ENCODE peak calls at places on chromosomes 11 and 22, in seven cellular contexts. O is GM23338, R is cardiac muscle cell, L is astrocyte, H is SJSA1, G is adrenal gland, P is A549. I is an unnamed sample.
A peak's percentile ranks its signal among the peaks of the same experiment; 100 is the strongest.

GRCh38 chr11:68749501-68750196 is 1.7 kb downstream of the TESMIN start:
- DNase-seq in H (no peak), G (no peak), P (no peak), L (peak; percentile 32), R (peak; percentile 20), O (peak; percentile 50), I (no peak)

GRCh38 chr11:79028214-79028613 is 412.6 kb downstream of the TENM4 start:
- DNase-seq in R (no peak), O (no peak), H (no peak), P (no peak), L (no peak), G (no peak), I (no peak)

GRCh38 chr11:7251836-7252682 is at the start of gene SYT9:
- DNase-seq in R (peak; percentile 34), P (peak; percentile 21), H (peak; percentile 33), O (peak; percentile 89), L (peak; percentile 3), G (peak; percentile 69), I (peak; percentile 65)

GRCh38 chr11:88281317-88281712 is 56.2 kb downstream of the CTSC start:
- DNase-seq in P (peak; percentile 11), O (no peak), L (no peak), H (no peak), R (peak; percentile 26), G (no peak), I (no peak)

GRCh38 chr11:15536438-15536837 is 421.7 kb downstream of the INSC start:
- DNase-seq in O (no peak), L (no peak), R (no peak), G (no peak), P (no peak), H (no peak), I (no peak)

GRCh38 chr22:27820896-27821866 is 19.6 kb upstream of the MN1 start:
- DNase-seq in O (no peak), R (no peak), G (no peak), P (no peak), L (no peak), H (no peak), I (no peak)

GRCh38 chr11:115488945-115489344 is 15.3 kb downstream of the CADM1 start:
- DNase-seq in L (peak; percentile 99), H (no peak), G (no peak), R (no peak), P (peak; percentile 87), O (no peak), I (no peak)

GRCh38 chr11:17314232-17314547 is 37.4 kb upstream of the NCR3LG1 start:
- DNase-seq in L (peak; percentile 85), R (peak; percentile 78), O (no peak), G (no peak), P (no peak), H (no peak), I (no peak)

GRCh38 chr11:82994615-82995014 is 77.1 kb downstream of the RAB30 start:
- DNase-seq in P (no peak), L (no peak), R (no peak), G (no peak), O (no peak), H (no peak), I (no peak)

GRCh38 chr22:38776086-38776485 is 17.9 kb downstream of the DNAL4 start:
- DNase-seq in L (no peak), P (no peak), G (no peak), O (no peak), H (no peak), R (no peak), I (no peak)

GRCh38 chr11:8959546-8960166 is 4.6 kb downstream of the TMEM9B start:
- DNase-seq in R (peak; percentile 91), G (no peak), P (peak; percentile 81), L (peak; percentile 71), H (no peak), O (peak; percentile 91), I (no peak)

GRCh38 chr22:45154383-45154782 is 9.3 kb upstream of the NUP50 start:
- DNase-seq in O (no peak), L (peak; percentile 48), G (no peak), R (peak; percentile 81), H (no peak), P (peak; percentile 34), I (no peak)

GRCh38 chr11:4643084-4643483 is 698 bp upstream of the OR51E1 start:
- DNase-seq in O (no peak), R (no peak), H (no peak), L (no peak), P (no peak), G (no peak), I (no peak)

GRCh38 chr11:83956119-83956697 is 670.0 kb upstream of the CCDC90B start:
- DNase-seq in G (no peak), O (no peak), L (no peak), H (no peak), R (no peak), P (no peak), I (no peak)

GRCh38 chr11:22343411-22344032 is 5.3 kb downstream of the SLC17A6 start:
- DNase-seq in G (no peak), P (no peak), H (no peak), L (no peak), O (peak; percentile 60), R (no peak), I (no peak)

GRCh38 chr11:118912742-118913410 is 12.8 kb downstream of the BCL9L start:
- DNase-seq in L (no peak), P (peak; percentile 62), R (no peak), O (no peak), G (peak; percentile 60), H (no peak), I (no peak)

GRCh38 chr11:83363280-83363679 is 77.1 kb upstream of the CCDC90B start:
- DNase-seq in O (no peak), G (no peak), R (no peak), L (no peak), P (no peak), H (no peak), I (no peak)

DNA sequence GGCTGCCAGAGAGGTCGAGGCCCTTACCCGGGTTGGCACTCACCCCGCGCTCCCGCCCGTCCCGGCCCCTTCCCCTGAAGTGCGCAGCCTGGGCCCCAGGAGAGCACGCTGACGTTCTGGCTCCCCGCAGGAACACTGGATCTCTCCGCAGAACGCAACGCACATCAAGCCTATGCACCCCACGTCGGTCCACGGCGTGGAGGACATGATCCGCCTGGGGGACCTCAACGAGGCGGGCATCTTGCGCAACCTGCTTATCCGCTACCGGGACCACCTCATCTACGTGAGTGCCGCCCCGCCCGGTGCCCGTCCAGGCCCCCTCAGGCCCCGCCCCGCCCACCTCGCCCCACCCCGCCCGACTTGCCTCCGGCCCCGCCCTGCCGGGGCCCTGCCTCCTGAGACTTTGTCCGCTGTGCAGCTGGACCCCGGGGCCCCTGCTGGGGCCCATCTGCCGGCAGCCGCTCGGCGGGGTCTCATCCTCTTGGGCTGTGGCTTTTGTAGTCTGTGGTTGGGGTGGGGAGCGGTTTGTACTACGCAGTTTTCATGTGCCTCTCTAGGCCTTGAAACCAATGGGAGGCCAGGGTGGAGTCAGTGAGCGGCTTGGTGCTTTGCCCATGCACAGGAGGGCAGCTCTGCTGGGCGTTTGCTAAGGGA is 19.7 kb downstream of the MYO7A start:
- DNase-seq in L (no peak), G (no peak), H (no peak), O (peak; percentile 81), R (peak; percentile 15), P (no peak), I (no peak)
- H3K27ac ChIP-seq in L (no peak overlapping the region), G (no peak overlapping the region), H (no peak overlapping the region), O (no peak overlapping the region), R (no peak overlapping the region), P (no peak overlapping the region), I (no peak overlapping the region)

GRCh38 chr11:111296196-111296595 is 2.1 kb upstream of the POU2AF3 start:
- DNase-seq in P (no peak), H (no peak), L (no peak), O (no peak), G (no peak), R (no peak), I (no peak)

GRCh38 chr11:111299111-111300026 is 1.0 kb downstream of the POU2AF3 start:
- DNase-seq in P (peak; percentile 60), L (peak; percentile 27), G (peak; percentile 74), R (peak; percentile 48), O (peak; percentile 75), H (peak; percentile 46), I (no peak)

GRCh38 chr11:111300569-111300968 is 2.2 kb downstream of the POU2AF3 start:
- DNase-seq in O (no peak), L (no peak), H (no peak), G (no peak), R (no peak), P (no peak), I (no peak)

GRCh38 chr11:111297696-111298095 is 650 bp upstream of the POU2AF3 start:
- DNase-seq in O (peak; percentile 58), H (no peak), G (no peak), R (no peak), P (no peak), L (no peak), I (no peak)

GRCh38 chr11:111298466-111299110 is at the start of gene POU2AF3:
- DNase-seq in O (peak; percentile 47), L (peak; percentile 8), H (no peak), R (peak; percentile 3), P (no peak), G (no peak), I (no peak)
- H3K27ac ChIP-seq in O (no peak within 1 kb of the TSS), L (no peak within 1 kb of the TSS), H (no peak within 1 kb of the TSS), R (no peak within 1 kb of the TSS), P (peak within 1 kb of the TSS; percentile 97), G (no peak within 1 kb of the TSS), I (peak within 1 kb of the TSS; percentile 17)

DNA sequence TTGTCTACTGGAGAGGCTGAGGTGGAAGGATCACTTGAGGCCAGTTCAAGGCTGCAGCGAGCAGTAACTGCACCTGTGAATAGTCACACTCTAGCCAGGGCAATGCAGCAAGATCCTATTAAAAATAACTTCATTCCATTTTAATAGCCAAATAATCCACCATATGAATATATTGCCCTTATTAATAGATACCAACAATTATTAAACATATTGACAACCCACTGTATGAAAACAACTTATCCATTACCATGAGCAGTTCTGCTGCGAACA is 10.4 kb downstream of the GATD1 start:
- DNase-seq in G (no peak), O (no peak), L (no peak), H (no peak), R (no peak), P (no peak), I (no peak)
- H3K27ac ChIP-seq in G (no peak overlapping the region), O (no peak overlapping the region), L (no peak overlapping the region), H (no peak overlapping the region), R (no peak overlapping the region), P (no peak overlapping the region), I (no peak overlapping the region)

GRCh38 chr11:104526006-104526405 is 362.1 kb upstream of the PDGFD start:
- DNase-seq in R (peak; percentile 14), L (no peak), G (no peak), P (no peak), H (no peak), O (no peak), I (no peak)
- H3K27ac ChIP-seq in R (no peak overlapping the region), L (no peak overlapping the region), G (no peak overlapping the region), P (no peak overlapping the region), H (no peak overlapping the region), O (no peak overlapping the region), I (no peak overlapping the region)

DNA sequence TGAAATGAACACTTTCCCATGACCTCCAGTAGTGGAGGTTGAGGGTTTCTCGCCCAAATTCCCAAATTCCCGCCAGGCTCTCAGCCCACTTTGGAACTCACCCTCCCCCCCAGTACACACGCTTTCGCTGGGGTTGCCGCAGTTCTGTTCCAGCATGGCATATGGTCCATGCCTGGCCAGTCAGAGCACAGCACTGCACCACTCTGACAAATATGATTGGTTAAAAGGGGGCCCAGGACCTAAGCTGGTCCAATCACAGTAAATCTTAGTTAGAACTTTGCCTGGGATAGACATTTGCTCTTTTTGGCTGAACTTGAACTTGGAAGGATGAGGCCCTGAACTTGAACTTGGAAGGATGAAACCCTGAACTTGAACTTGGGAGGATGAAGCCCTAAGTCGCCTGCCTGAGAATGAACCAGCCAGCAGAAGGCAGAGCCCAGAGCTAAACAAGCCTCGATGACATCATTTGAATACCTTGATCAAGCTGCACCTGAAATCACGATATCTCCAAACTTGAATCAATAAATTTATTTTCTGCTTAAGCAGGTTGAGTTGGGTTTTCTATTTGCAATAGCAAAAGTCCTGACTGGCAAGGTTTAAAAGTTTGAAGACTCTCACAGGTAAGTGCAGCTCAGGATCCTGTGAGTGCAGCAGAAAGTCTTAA is 12.6 kb upstream of the SSTR3 start:
- DNase-seq in O (no peak), G (no peak), L (no peak), R (no peak), P (peak; percentile 25), H (no peak), I (no peak)
- H3K27ac ChIP-seq in O (no peak overlapping the region), G (no peak overlapping the region), L (no peak overlapping the region), R (no peak overlapping the region), P (no peak overlapping the region), H (no peak overlapping the region), I (no peak overlapping the region)